ENCODE peak calls at places on chromosomes 16 and 17, in nine cellular contexts. One of them, this sample, is unnamed.

GRCh38 chr16:86221085-86221484 is 289.2 kb upstream of the FOXF1 start:
- DNase-seq in occipital lobe: no peak
- DNase-seq in progenitor cell of endocrine pancreas: no peak
- DNase-seq in hippocampal formation: no peak
- DNase-seq in ascending aorta: no peak
- DNase-seq in AG08395: no peak
- DNase-seq in activated T-cell treated with anti-CD3 and anti-CD28 coated beads, Interleukin-2, amount 50 U/mL, for 24 hours: no peak
- DNase-seq in neural crest cell: no peak
- DNase-seq in RWPE1: no peak
- DNase-seq in this sample: no peak

GRCh38 chr16:28041615-28042014 is 21.9 kb downstream of the GSG1L start:
- DNase-seq in occipital lobe: no peak
- DNase-seq in progenitor cell of endocrine pancreas: no peak
- DNase-seq in hippocampal formation: no peak
- DNase-seq in ascending aorta: no peak
- DNase-seq in AG08395: no peak
- DNase-seq in activated T-cell treated with anti-CD3 and anti-CD28 coated beads, Interleukin-2, amount 50 U/mL, for 24 hours: no peak
- DNase-seq in neural crest cell: no peak
- DNase-seq in RWPE1: no peak
- DNase-seq in this sample: no peak

GRCh38 chr16:85613609-85614337 is 651 bp downstream of the GSE1 start:
- DNase-seq in occipital lobe: no peak
- DNase-seq in progenitor cell of endocrine pancreas: no peak
- DNase-seq in hippocampal formation: no peak
- DNase-seq in ascending aorta: no peak
- DNase-seq in AG08395: peak
- DNase-seq in activated T-cell treated with anti-CD3 and anti-CD28 coated beads, Interleukin-2, amount 50 U/mL, for 24 hours: no peak
- DNase-seq in neural crest cell: no peak
- DNase-seq in RWPE1: peak
- DNase-seq in this sample: no peak

GRCh38 chr17:64297467-64298088 is 34.5 kb upstream of the TEX2 start:
- DNase-seq in occipital lobe: no peak
- DNase-seq in progenitor cell of endocrine pancreas: no peak
- DNase-seq in hippocampal formation: no peak
- DNase-seq in ascending aorta: no peak
- DNase-seq in AG08395: no peak
- DNase-seq in activated T-cell treated with anti-CD3 and anti-CD28 coated beads, Interleukin-2, amount 50 U/mL, for 24 hours: no peak
- DNase-seq in neural crest cell: no peak
- DNase-seq in RWPE1: no peak
- DNase-seq in this sample: no peak

GRCh38 chr17:59863607-59864006 is 29.1 kb downstream of the TUBD1 start:
- DNase-seq in occipital lobe: no peak
- DNase-seq in progenitor cell of endocrine pancreas: no peak
- DNase-seq in hippocampal formation: no peak
- DNase-seq in ascending aorta: no peak
- DNase-seq in AG08395: no peak
- DNase-seq in activated T-cell treated with anti-CD3 and anti-CD28 coated beads, Interleukin-2, amount 50 U/mL, for 24 hours: no peak
- DNase-seq in neural crest cell: no peak
- DNase-seq in RWPE1: no peak
- DNase-seq in this sample: no peak

GRCh38 chr17:37698132-37698615 is 46.7 kb downstream of the HNF1B start:
- DNase-seq in occipital lobe: no peak
- DNase-seq in progenitor cell of endocrine pancreas: no peak
- DNase-seq in hippocampal formation: no peak
- DNase-seq in ascending aorta: no peak
- DNase-seq in AG08395: no peak
- DNase-seq in activated T-cell treated with anti-CD3 and anti-CD28 coated beads, Interleukin-2, amount 50 U/mL, for 24 hours: no peak
- DNase-seq in neural crest cell: no peak
- DNase-seq in RWPE1: peak
- DNase-seq in this sample: no peak

GRCh38 chr16:56011808-56012478 is 136.8 kb upstream of the CES5A start:
- DNase-seq in occipital lobe: no peak
- DNase-seq in progenitor cell of endocrine pancreas: no peak
- DNase-seq in hippocampal formation: no peak
- DNase-seq in ascending aorta: no peak
- DNase-seq in AG08395: no peak
- DNase-seq in activated T-cell treated with anti-CD3 and anti-CD28 coated beads, Interleukin-2, amount 50 U/mL, for 24 hours: no peak
- DNase-seq in neural crest cell: no peak
- DNase-seq in RWPE1: no peak
- DNase-seq in this sample: no peak

GRCh38 chr17:41486809-41487530 is 2.7 kb downstream of the KRT36 start:
- DNase-seq in occipital lobe: no peak
- DNase-seq in progenitor cell of endocrine pancreas: no peak
- DNase-seq in hippocampal formation: no peak
- DNase-seq in ascending aorta: no peak
- DNase-seq in AG08395: no peak
- DNase-seq in activated T-cell treated with anti-CD3 and anti-CD28 coated beads, Interleukin-2, amount 50 U/mL, for 24 hours: peak
- DNase-seq in neural crest cell: peak
- DNase-seq in RWPE1: no peak
- DNase-seq in this sample: peak

GRCh38 chr17:21079196-21079595 is 36.4 kb upstream of the USP22 start:
- DNase-seq in occipital lobe: no peak
- DNase-seq in progenitor cell of endocrine pancreas: no peak
- DNase-seq in hippocampal formation: no peak
- DNase-seq in ascending aorta: no peak
- DNase-seq in AG08395: no peak
- DNase-seq in activated T-cell treated with anti-CD3 and anti-CD28 coated beads, Interleukin-2, amount 50 U/mL, for 24 hours: no peak
- DNase-seq in neural crest cell: no peak
- DNase-seq in RWPE1: no peak
- DNase-seq in this sample: no peak